ENCODE peak calls at places on chromosomes 2 and 18, in six cellular contexts. Z is AG04450, E is fibroblast of lung, W is lower lobe of right lung, I is A549, Q is neural progenitor cell. Y is an unnamed sample.

GRCh38 chr2:158994920-158995676 is 26.7 kb downstream of the TANC1 start:
- DNase-seq in Z (no peak), Q (peak; percentile 29), E (no peak), I (no peak), W (no peak), Y (no peak)

GRCh38 chr2:38091757-38092156 is 15.8 kb upstream of the CYP1B1 start:
- DNase-seq in E (no peak), Q (no peak), W (no peak), Z (no peak), I (no peak), Y (no peak)

GRCh38 chr2:231399853-231400667 is 4.5 kb downstream of the B3GNT7 start:
- DNase-seq in E (no peak), W (no peak), Q (no peak), Z (no peak), I (peak; percentile 64), Y (no peak)

GRCh38 chr2:10548626-10549025 is 100.5 kb upstream of the ODC1 start:
- DNase-seq in Q (no peak), W (no peak), I (no peak), Z (peak; percentile 15), E (no peak), Y (no peak)

GRCh38 chr18:12934454-12935071 is 13.2 kb upstream of the SEH1L start:
- DNase-seq in E (peak; percentile 78), W (peak; percentile 86), Z (peak; percentile 63), I (peak; percentile 67), Q (peak; percentile 90), Y (peak; percentile 42)

GRCh38 chr2:23662941-23663729 is 263.8 kb downstream of the ATAD2B start:
- DNase-seq in E (no peak), Z (no peak), I (no peak), W (no peak), Q (no peak), Y (no peak)

GRCh38 chr2:136106505-136106904 is 11.4 kb downstream of the CXCR4 start:
- DNase-seq in Q (no peak), I (no peak), Z (no peak), E (no peak), W (no peak), Y (no peak)

GRCh38 chr2:222794585-222795579 is 66.0 kb upstream of the ACSL3 start:
- DNase-seq in W (no peak), E (no peak), Q (no peak), I (no peak), Z (no peak), Y (no peak)

GRCh38 chr2:119531292-119531691 is 7.0 kb upstream of the SCTR start:
- DNase-seq in W (no peak), Q (peak; percentile 64), I (no peak), E (no peak), Z (no peak), Y (no peak)

GRCh38 chr2:169080250-169081035 is 11.1 kb downstream of the DHRS9 start:
- DNase-seq in E (peak; percentile 56), Z (no peak), I (no peak), W (no peak), Q (no peak), Y (no peak)

GRCh38 chr2:162175720-162176119 is 23.7 kb upstream of the GCG start:
- DNase-seq in W (no peak), E (no peak), Z (no peak), Q (no peak), I (no peak), Y (no peak)

GRCh38 chr18:45793295-45793965 is 32.0 kb upstream of the SIGLEC15 start:
- DNase-seq in Z (peak; percentile 79), E (peak; percentile 89), W (no peak), I (peak; percentile 66), Q (no peak), Y (peak; percentile 81)

GRCh38 chr2:127083819-127084503 is 23.0 kb downstream of the BIN1 start:
- DNase-seq in Q (no peak), E (peak; percentile 98), Z (peak; percentile 93), I (no peak), W (peak; percentile 87), Y (peak; percentile 92)

GRCh38 chr2:36355890-36356198 is 266 bp downstream of the CRIM1 start:
- DNase-seq in I (no peak), E (no peak), Q (no peak), Z (no peak), W (no peak), Y (no peak)

GRCh38 chr18:80200171-80200931 is 47.0 kb downstream of the PARD6G start:
- DNase-seq in W (no peak), Z (no peak), I (peak; percentile 7), E (no peak), Q (peak; percentile 59), Y (no peak)

GRCh38 chr2:200677721-200678532 is 92.1 kb downstream of the AOX1 start:
- DNase-seq in W (no peak), E (peak; percentile 77), Z (peak; percentile 6), Q (no peak), I (no peak), Y (peak; percentile 46)

GRCh38 chr2:137977790-137978189 is 13.5 kb downstream of the HNMT start:
- DNase-seq in Z (no peak), E (no peak), I (no peak), Q (no peak), W (no peak), Y (no peak)

GRCh38 chr18:13470555-13471494 is 252.3 kb downstream of the LDLRAD4 start:
- DNase-seq in E (no peak), I (no peak), Z (no peak), Q (peak; percentile 30), W (peak; percentile 65), Y (no peak)

GRCh38 chr2:237859533-237860272 is at the start of gene RAMP1:
- DNase-seq in Q (peak; percentile 45), E (peak; percentile 39), I (no peak), Z (no peak), W (no peak), Y (no peak)

GRCh38 chr2:43174368-43175186 is 51.8 kb downstream of the ZFP36L2 start:
- DNase-seq in W (no peak), Q (no peak), E (no peak), Z (no peak), I (no peak), Y (no peak)

GRCh38 chr2:174544156-174544555 is 53.4 kb downstream of the WIPF1 start:
- DNase-seq in Z (no peak), E (no peak), I (no peak), Q (no peak), W (no peak), Y (no peak)

GRCh38 chr2:130377491-130377890 is 21.6 kb downstream of the PTPN18 start:
- DNase-seq in Z (no peak), I (no peak), E (no peak), W (no peak), Q (no peak), Y (no peak)

GRCh38 chr2:130374587-130375290 is 18.9 kb downstream of the PTPN18 start:
- DNase-seq in W (no peak), Z (no peak), E (peak; percentile 52), I (no peak), Q (no peak), Y (no peak)

GRCh38 chr2:130375291-130376266 is 19.7 kb downstream of the PTPN18 start:
- DNase-seq in E (no peak), W (no peak), Z (no peak), I (no peak), Q (no peak), Y (no peak)

GRCh38 chr2:130378206-130378897 is 22.5 kb downstream of the PTPN18 start:
- DNase-seq in I (no peak), E (no peak), Q (no peak), Z (no peak), W (no peak), Y (no peak)

GRCh38 chr2:130376433-130377293 is 20.8 kb downstream of the PTPN18 start:
- DNase-seq in Q (no peak), Z (no peak), I (no peak), E (no peak), W (no peak), Y (no peak)
- TF ChIP-seq CTCF in Q (peak; percentile 32), Z (peak; percentile 3), I (no peak), E (peak; percentile 15), W (no peak), Y (peak; percentile 17)

GRCh38 chr2:235230809-235231601 is 262.8 kb upstream of the AGAP1 start:
- DNase-seq in E (peak; percentile 30), W (no peak), Z (no peak), I (no peak), Q (no peak), Y (no peak)
- H3K4me3 ChIP-seq in E (no peak overlapping the region), W (no peak overlapping the region), Z (no peak overlapping the region), I (no peak overlapping the region), Q (no peak overlapping the region), Y (no peak overlapping the region)

DNA sequence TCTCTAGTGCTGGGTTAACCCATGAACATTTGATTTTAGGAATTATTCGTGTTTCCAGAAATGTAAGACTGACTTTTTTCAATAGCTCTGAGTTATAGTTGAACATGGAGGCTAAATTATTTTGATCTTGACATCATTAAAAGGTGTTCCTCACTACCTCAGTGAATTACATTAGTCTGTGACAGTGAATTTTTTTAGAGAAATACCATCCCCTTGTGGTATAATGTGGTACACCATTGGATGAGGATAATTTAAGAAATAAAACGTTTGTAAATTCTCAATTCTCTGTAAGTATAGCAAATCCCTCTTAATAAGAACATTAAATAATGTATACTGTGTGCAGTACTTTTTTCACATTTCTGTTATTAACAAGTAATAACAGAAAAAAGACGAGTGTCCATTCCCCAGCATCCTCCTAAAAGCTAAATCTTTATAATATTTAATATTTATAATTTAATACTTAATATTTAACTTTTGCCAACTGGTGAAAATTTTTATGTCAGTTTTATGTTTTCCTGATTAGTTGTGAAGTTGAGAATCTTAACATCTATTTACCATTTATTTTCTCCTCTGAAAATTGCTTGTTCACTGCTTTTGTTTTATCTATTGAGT is 70.3 kb upstream of the CWC22 start:
- DNase-seq in E (peak; percentile 25), W (no peak), Z (peak; percentile 2), Q (peak; percentile 17), I (peak; percentile 3), Y (no peak)
- TF ChIP-seq CTCF in E (peak; percentile 78), W (peak; percentile 49), Z (peak; percentile 92), Q (peak; percentile 89), I (peak; percentile 51), Y (peak; percentile 69)

GRCh38 chr2:157056200-157056676 is 201.3 kb upstream of the GALNT5 start:
- DNase-seq in Q (no peak), Z (peak; percentile 42), I (no peak), E (peak; percentile 86), W (no peak), Y (peak; percentile 10)

GRCh38 chr2:157052685-157053224 is 204.8 kb upstream of the GALNT5 start:
- DNase-seq in Z (peak; percentile 57), Q (no peak), E (peak; percentile 93), I (peak; percentile 8), W (no peak), Y (peak; percentile 63)

GRCh38 chr2:157053876-157054275 is 203.6 kb upstream of the GALNT5 start:
- DNase-seq in W (no peak), Z (no peak), E (no peak), I (no peak), Q (no peak), Y (no peak)

GRCh38 chr2:157058161-157058560 is 199.3 kb upstream of the GALNT5 start:
- DNase-seq in I (no peak), E (no peak), Q (no peak), Z (no peak), W (no peak), Y (no peak)

DNA sequence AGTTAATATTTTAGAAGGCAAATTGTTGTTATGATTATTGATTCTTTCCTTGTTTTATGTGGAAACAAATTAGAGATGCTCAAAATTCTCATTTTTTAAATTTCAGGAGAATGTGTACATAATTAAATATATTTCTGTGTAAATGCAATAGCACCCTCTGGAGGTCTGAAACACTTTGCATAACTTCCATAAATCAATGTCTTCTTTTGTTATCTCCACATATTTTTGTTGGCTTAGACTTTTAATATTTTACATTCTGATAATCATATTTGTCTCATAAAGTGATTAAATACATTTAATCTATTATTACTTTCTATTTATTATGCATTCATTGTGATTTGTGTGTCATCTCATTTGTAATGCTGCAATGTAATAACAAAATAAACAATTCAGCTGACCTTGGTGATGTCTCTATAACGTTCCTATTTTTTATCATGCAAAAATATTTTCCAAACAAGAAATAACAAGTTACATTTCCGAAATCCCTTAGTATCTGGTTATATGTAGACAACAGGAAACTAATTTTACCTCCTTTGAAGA is 201.8 kb upstream of the GALNT5 start:
- DNase-seq in Z (no peak), Q (no peak), I (no peak), E (peak; percentile 42), W (no peak), Y (peak; percentile 5)
- H3K4me3 ChIP-seq in Z (no peak overlapping the region), Q (no peak overlapping the region), I (no peak overlapping the region), E (no peak overlapping the region), W (no peak overlapping the region), Y (no peak overlapping the region)

Y was measured in AG09309.